ENCODE peak calls at places on chromosomes 6 and 20, in seven cellular contexts. S, C, I, K, X, M and J are unnamed samples.

GRCh38 chr6:56802570-56802969 is 152.3 kb upstream of the BEND6 start:
- DNase-seq in K (peak; percentile 76), X (no peak), C (no peak), S (no peak), I (no peak), M (no peak), J (no peak)

GRCh38 chr6:139198529-139199303 is 63.8 kb downstream of the HECA start:
- DNase-seq in I (no peak), C (no peak), X (no peak), S (no peak), K (no peak), M (no peak), J (no peak)

GRCh38 chr20:19757973-19758887 is at the start of gene RIN2:
- DNase-seq in S (peak; percentile 92), K (peak; percentile 75), X (peak; percentile 97), I (peak; percentile 96), M (peak; percentile 94), C (peak; percentile 95), J (no peak)

GRCh38 chr6:38272222-38272621 is 367.5 kb downstream of the BTBD9 start:
- DNase-seq in S (no peak), I (no peak), K (no peak), M (no peak), C (no peak), X (no peak), J (no peak)

GRCh38 chr6:52392944-52393343 is 27.2 kb upstream of the EFHC1 start:
- DNase-seq in C (no peak), X (no peak), K (no peak), M (no peak), I (no peak), S (no peak), J (no peak)

GRCh38 chr20:63973636-63974401 is 4.1 kb upstream of the ZNF512B start:
- DNase-seq in K (peak; percentile 83), C (peak; percentile 90), X (peak; percentile 94), I (peak; percentile 93), M (peak; percentile 88), S (peak; percentile 84), J (peak; percentile 69)

GRCh38 chr6:113376847-113377165 is 480.3 kb upstream of the MARCKS start:
- DNase-seq in S (no peak), X (no peak), I (no peak), C (no peak), K (no peak), M (no peak), J (no peak)

GRCh38 chr6:3499603-3500002 is 42.8 kb upstream of the SLC22A23 start:
- DNase-seq in K (no peak), S (no peak), C (no peak), I (no peak), M (no peak), X (no peak), J (no peak)

GRCh38 chr6:136403166-136403980 is 113.7 kb upstream of the BCLAF1 start:
- DNase-seq in M (no peak), C (no peak), K (no peak), S (no peak), X (no peak), I (no peak), J (no peak)

GRCh38 chr6:3825851-3826581 is 23.2 kb upstream of the FAM50B start:
- DNase-seq in I (peak; percentile 96), X (no peak), M (peak; percentile 87), S (no peak), K (peak; percentile 96), C (peak; percentile 99), J (no peak)

GRCh38 chr6:1987640-1988039 is 257.8 kb downstream of the GMDS start:
- DNase-seq in X (no peak), S (no peak), I (no peak), C (no peak), K (peak; percentile 44), M (no peak), J (no peak)

GRCh38 chr6:3297909-3298308 is 39.2 kb downstream of the PSMG4 start:
- DNase-seq in C (peak; percentile 28), X (no peak), K (no peak), M (no peak), I (peak; percentile 54), S (no peak), J (no peak)

GRCh38 chr6:70371454-70372105 is 41.7 kb upstream of the FAM135A start:
- DNase-seq in X (peak; percentile 83), I (no peak), C (no peak), K (peak; percentile 59), M (no peak), S (no peak), J (peak; percentile 46)

GRCh38 chr20:4090756-4091331 is 75.5 kb upstream of the RNF24 start:
- DNase-seq in K (no peak), C (no peak), S (no peak), I (no peak), X (no peak), M (no peak), J (no peak)

GRCh38 chr20:44785768-44786167 is 24.6 kb downstream of the RIMS4 start:
- DNase-seq in M (no peak), K (no peak), S (no peak), I (no peak), X (peak; percentile 35), C (no peak), J (no peak)

GRCh38 chr20:57437672-57438330 is 46.6 kb downstream of the RBM38 start:
- DNase-seq in I (no peak), K (no peak), M (no peak), C (peak; percentile 91), S (no peak), X (no peak), J (no peak)

GRCh38 chr6:41371461-41371991 is 36.1 kb downstream of the NCR2 start:
- DNase-seq in S (peak; percentile 59), I (peak; percentile 76), X (peak; percentile 78), C (peak; percentile 72), K (no peak), M (peak; percentile 50), J (no peak)

GRCh38 chr6:6834356-6835342 is 246.1 kb downstream of the LY86 start:
- DNase-seq in S (no peak), X (peak; percentile 52), M (peak; percentile 24), K (no peak), C (no peak), I (no peak), J (no peak)

GRCh38 chr6:143698329-143698728 is 20.6 kb downstream of the PHACTR2 start:
- DNase-seq in C (no peak), K (no peak), S (no peak), M (no peak), X (no peak), I (no peak), J (no peak)

GRCh38 chr6:79750806-79751205 is 119.7 kb downstream of the SH3BGRL2 start:
- DNase-seq in S (no peak), M (no peak), C (no peak), I (no peak), X (no peak), K (no peak), J (no peak)

GRCh38 chr6:168222261-168222660 is 97.3 kb downstream of the DACT2 start:
- DNase-seq in C (no peak), X (no peak), M (no peak), I (no peak), S (no peak), K (no peak), J (no peak)

GRCh38 chr6:55250400-55250799 is 76.1 kb downstream of the HCRTR2 start:
- DNase-seq in C (no peak), I (no peak), M (no peak), K (no peak), X (no peak), S (no peak), J (no peak)

GRCh38 chr6:41379314-41379713 is 43.9 kb downstream of the NCR2 start:
- DNase-seq in S (no peak), K (no peak), X (no peak), M (no peak), C (no peak), I (no peak), J (no peak)

GRCh38 chr6:81562169-81562568 is 190.3 kb downstream of the TENT5A start:
- DNase-seq in K (peak; percentile 23), M (no peak), I (no peak), C (no peak), X (peak; percentile 14), S (no peak), J (no peak)
- H3K4me1 ChIP-seq in K (peaks cover 19% of the 10 kb centered on the region), M (peaks cover 6% of the 10 kb centered on the region), I (peaks cover 33% of the 10 kb centered on the region), C (peaks cover 27% of the 10 kb centered on the region), X (peaks cover 16% of the 10 kb centered on the region), S (peaks cover 5% of the 10 kb centered on the region), J (no peaks in the 10 kb centered on the region)

DNA sequence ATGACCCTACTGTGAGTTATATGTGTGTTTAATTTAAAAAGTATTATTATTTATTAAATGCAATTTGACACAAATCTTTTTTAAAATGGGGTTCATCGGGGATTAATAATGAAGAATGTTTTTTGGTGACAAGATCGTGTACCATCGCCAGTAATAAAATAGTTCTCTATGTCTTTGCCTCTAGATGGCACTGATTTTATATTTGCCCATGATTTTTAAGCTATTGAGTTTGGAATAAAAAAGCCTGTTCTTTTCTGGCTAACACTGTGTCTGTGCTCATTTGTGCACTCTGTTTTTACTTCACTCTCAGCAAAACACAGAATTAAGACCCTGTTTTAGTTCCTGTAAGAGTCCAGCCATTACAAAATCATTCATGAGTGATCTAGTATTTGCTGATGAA is 127.0 kb downstream of the FARS2 start:
- DNase-seq in S (no peak), C (no peak), I (no peak), M (no peak), K (no peak), X (no peak), J (no peak)
- H3K27ac ChIP-seq in S (no peak overlapping the region), C (no peak overlapping the region), I (no peak overlapping the region), M (no peak overlapping the region), K (no peak overlapping the region), X (no peak overlapping the region), J (no peak overlapping the region)

GRCh38 chr6:28212510-28213212 is 12.4 kb upstream of the ZSCAN9 start:
- DNase-seq in I (no peak), S (peak; percentile 70), X (peak; percentile 20), C (no peak), K (peak; percentile 65), M (no peak), J (no peak)

GRCh38 chr6:28213213-28213523 is 11.9 kb upstream of the ZSCAN9 start:
- DNase-seq in I (no peak), X (no peak), M (no peak), K (peak; percentile 9), C (no peak), S (no peak), J (no peak)

GRCh38 chr6:28217890-28218289 is 7.2 kb upstream of the ZSCAN9 start:
- DNase-seq in X (no peak), I (no peak), K (no peak), C (no peak), M (no peak), S (no peak), J (no peak)

GRCh38 chr6:28218312-28219248 is 6.5 kb upstream of the ZSCAN9 start:
- DNase-seq in S (peak; percentile 18), C (peak; percentile 88), X (peak; percentile 72), K (peak; percentile 83), I (peak; percentile 87), M (peak; percentile 85), J (no peak)

DNA sequence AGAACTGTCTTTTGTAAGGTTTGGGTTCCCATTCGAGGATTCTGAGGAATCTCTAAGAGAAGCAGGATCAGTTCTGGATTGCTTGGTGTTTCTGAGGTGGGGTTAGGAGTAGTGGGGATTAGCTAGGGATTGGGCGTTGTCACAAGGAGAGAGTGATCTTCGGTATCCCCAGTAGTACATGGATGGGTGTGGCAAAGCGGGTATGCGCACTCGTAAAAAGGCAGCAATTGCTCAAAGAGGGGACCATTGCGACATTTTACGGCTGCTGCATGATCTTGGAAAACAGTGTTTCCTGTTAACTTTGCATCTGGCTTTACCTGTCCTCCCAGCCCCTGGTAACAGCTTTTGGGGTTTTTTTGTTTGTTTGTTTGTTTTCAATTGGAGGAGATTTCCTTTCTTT is 9.7 kb upstream of the ZSCAN9 start:
- DNase-seq in X (no peak), I (no peak), K (no peak), C (no peak), S (no peak), M (no peak), J (no peak)
- H3K4me1 ChIP-seq in X (no peaks in the 10 kb centered on the region), I (peaks cover 16% of the 10 kb centered on the region), K (peaks cover 10% of the 10 kb centered on the region), C (peaks cover 18% of the 10 kb centered on the region), S (peaks cover 3% of the 10 kb centered on the region), M (peaks cover 18% of the 10 kb centered on the region), J (peaks cover 15% of the 10 kb centered on the region)

GRCh38 chr20:34874094-34874654 is 1.5 kb upstream of the GGT7 start:
- DNase-seq in K (peak; percentile 83), I (peak; percentile 88), M (peak; percentile 86), X (peak; percentile 88), C (peak; percentile 89), S (peak; percentile 56), J (no peak)
- H3K27ac ChIP-seq in K (no peak overlapping the region), I (peak overlapping the region; percentile 92), M (peak overlapping the region; percentile 63), X (peak overlapping the region; percentile 40), C (peak overlapping the region; percentile 86), S (no peak overlapping the region), J (no peak overlapping the region)